ENCODE peak calls at places on chromosomes 7 and 10, in nine cellular contexts. S is heart right ventricle, I is Calu3, T is right lobe of liver, H is fibroblast of mammary gland, M is endothelial cell, Z is PC-9, O is GM23338, U is cardiac fibroblast. J is an unnamed sample.
A peak's percentile ranks its signal among the peaks of the same experiment; 100 is the strongest.

GRCh38 chr10:571643-572042 is 117.8 kb downstream of the DIP2C start:
- DNase-seq in S (no peak), I (no peak), T (no peak), H (peak; percentile 31), M (no peak), Z (no peak), O (no peak), U (no peak), J (no peak)

GRCh38 chr10:76297787-76298281 is 866.4 kb downstream of the LRMDA start:
- DNase-seq in S (no peak), I (no peak), T (no peak), H (no peak), M (no peak), Z (no peak), O (no peak), U (no peak), J (no peak)

GRCh38 chr7:155981703-155982102 is 169.4 kb upstream of the SHH start:
- DNase-seq in S (no peak), I (no peak), T (no peak), H (no peak), M (no peak), Z (no peak), O (no peak), U (no peak), J (no peak)

GRCh38 chr10:47397256-47397655 is 13.2 kb upstream of the ZNF488 start:
- DNase-seq in S (no peak), I (no peak), T (no peak), H (no peak), M (no peak), Z (no peak), O (no peak), U (no peak), J (no peak)

GRCh38 chr10:72574636-72575035 is 51.2 kb downstream of the MICU1 start:
- DNase-seq in S (no peak), I (no peak), T (no peak), H (no peak), M (no peak), Z (no peak), O (no peak), U (no peak), J (no peak)

GRCh38 chr10:126904807-126905686 is at the start of gene DOCK1:
- DNase-seq in S (peak; percentile 73), I (peak; percentile 71), T (peak; percentile 73), H (peak; percentile 60), M (peak; percentile 78), Z (no peak), O (peak; percentile 86), U (peak; percentile 68), J (peak; percentile 86)

GRCh38 chr7:106488465-106488864 is 172.5 kb downstream of the CCDC71L start:
- DNase-seq in S (no peak), I (no peak), T (peak; percentile 71), H (no peak), M (no peak), Z (no peak), O (no peak), U (no peak), J (no peak)

GRCh38 chr7:79502151-79502550 is 48.7 kb upstream of the MAGI2 start:
- DNase-seq in S (no peak), I (no peak), T (no peak), H (no peak), M (no peak), Z (no peak), O (peak; percentile 18), U (no peak), J (no peak)

GRCh38 chr7:149074116-149074885 is 16.2 kb downstream of the ZNF786 start:
- DNase-seq in S (no peak), I (no peak), T (no peak), H (no peak), M (no peak), Z (no peak), O (no peak), U (no peak), J (no peak)

GRCh38 chr10:61896854-61897661 is 4.4 kb upstream of the ARID5B start:
- DNase-seq in S (peak; percentile 56), I (peak; percentile 71), T (peak; percentile 75), H (peak; percentile 89), M (peak; percentile 74), Z (no peak), O (peak; percentile 95), U (peak; percentile 87), J (no peak)

GRCh38 chr7:33590902-33591301 is 314.4 kb upstream of the BMPER start:
- DNase-seq in S (no peak), I (no peak), T (no peak), H (peak; percentile 44), M (no peak), Z (no peak), O (no peak), U (peak; percentile 69), J (no peak)

GRCh38 chr10:77737608-77738007 is 100.0 kb upstream of the KCNMA1 start:
- DNase-seq in S (no peak), I (peak; percentile 28), T (no peak), H (peak; percentile 98), M (no peak), Z (peak; percentile 93), O (no peak), U (peak; percentile 98), J (no peak)

GRCh38 chr7:27130540-27131389 is at the start of gene HOXA4:
- DNase-seq in S (peak; percentile 61), I (no peak), T (peak; percentile 88), H (peak; percentile 81), M (peak; percentile 81), Z (no peak), O (peak; percentile 89), U (peak; percentile 38), J (no peak)

GRCh38 chr7:11128500-11128899 is 154.8 kb downstream of the PHF14 start:
- DNase-seq in S (no peak), I (no peak), T (no peak), H (no peak), M (no peak), Z (no peak), O (peak; percentile 57), U (no peak), J (no peak)

GRCh38 chr7:102834999-102835398 is 77.8 kb upstream of the LRRC17 start:
- DNase-seq in S (no peak), I (no peak), T (no peak), H (peak; percentile 94), M (no peak), Z (peak; percentile 64), O (no peak), U (peak; percentile 92), J (no peak)

GRCh38 chr7:26365077-26365896 is 73.6 kb downstream of the SNX10 start:
- DNase-seq in S (no peak), I (peak; percentile 73), T (no peak), H (peak; percentile 79), M (peak; percentile 49), Z (peak; percentile 74), O (peak; percentile 78), U (peak; percentile 81), J (no peak)

GRCh38 chr7:50589362-50589761 is 24.2 kb upstream of the DDC start:
- DNase-seq in S (no peak), I (no peak), T (no peak), H (no peak), M (no peak), Z (no peak), O (no peak), U (no peak), J (no peak)

GRCh38 chr7:50587737-50588136 is 22.5 kb upstream of the DDC start:
- DNase-seq in S (no peak), I (no peak), T (no peak), H (no peak), M (no peak), Z (no peak), O (no peak), U (no peak), J (no peak)

GRCh38 chr7:50591098-50591479 is 25.9 kb upstream of the DDC start:
- DNase-seq in S (no peak), I (no peak), T (no peak), H (no peak), M (no peak), Z (no peak), O (no peak), U (no peak), J (no peak)

GRCh38 chr7:50590535-50590934 is 25.3 kb upstream of the DDC start:
- DNase-seq in S (no peak), I (no peak), T (no peak), H (no peak), M (no peak), Z (no peak), O (peak; percentile 12), U (no peak), J (no peak)

GRCh38 chr7:50588937-50589336 is 23.7 kb upstream of the DDC start:
- DNase-seq in S (no peak), I (no peak), T (no peak), H (no peak), M (no peak), Z (no peak), O (peak; percentile 75), U (no peak), J (no peak)
- TF ChIP-seq CTCF in S (peak; percentile 10), I (peak; percentile 40), T (no peak), H (peak; percentile 23), M (peak; percentile 36), Z (no peak), O (peak; percentile 44), U (peak; percentile 37), J (peak; percentile 10)

DNA sequence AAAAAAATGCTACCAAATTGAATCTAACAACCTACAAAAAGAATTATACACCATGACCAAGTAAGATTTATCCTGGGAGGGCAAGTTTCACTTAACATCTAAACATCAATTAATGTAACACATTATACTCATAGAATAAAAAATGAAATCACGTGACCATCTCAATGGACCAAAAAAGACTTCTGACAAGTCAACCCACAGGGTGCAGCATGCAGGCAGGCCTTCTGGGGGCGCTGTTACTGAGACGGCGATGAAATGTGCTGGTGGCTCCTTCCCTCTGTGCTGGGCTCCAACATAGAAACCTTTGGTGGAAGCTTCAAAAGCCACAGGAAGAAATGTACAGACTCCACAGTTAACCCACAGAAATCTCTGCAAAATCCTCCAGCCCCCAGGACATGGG is 103.1 kb downstream of the INHBA start:
- DNase-seq in S (no peak), I (peak; percentile 21), T (no peak), H (no peak), M (peak; percentile 22), Z (no peak), O (peak; percentile 78), U (no peak), J (no peak)
- TF ChIP-seq CTCF in S (no peak), I (peak; percentile 30), T (no peak), H (peak; percentile 24), M (peak; percentile 56), Z (no peak), O (peak; percentile 92), U (peak; percentile 26), J (peak; percentile 42)

GRCh38 chr10:5343092-5343491 is 21.7 kb upstream of the UCN3 start:
- DNase-seq in S (no peak), I (no peak), T (no peak), H (no peak), M (no peak), Z (no peak), O (no peak), U (no peak), J (no peak)
- TF ChIP-seq CTCF in S (no peak), I (no peak), T (no peak), H (no peak), M (no peak), Z (no peak), O (no peak), U (no peak), J (no peak)

DNA sequence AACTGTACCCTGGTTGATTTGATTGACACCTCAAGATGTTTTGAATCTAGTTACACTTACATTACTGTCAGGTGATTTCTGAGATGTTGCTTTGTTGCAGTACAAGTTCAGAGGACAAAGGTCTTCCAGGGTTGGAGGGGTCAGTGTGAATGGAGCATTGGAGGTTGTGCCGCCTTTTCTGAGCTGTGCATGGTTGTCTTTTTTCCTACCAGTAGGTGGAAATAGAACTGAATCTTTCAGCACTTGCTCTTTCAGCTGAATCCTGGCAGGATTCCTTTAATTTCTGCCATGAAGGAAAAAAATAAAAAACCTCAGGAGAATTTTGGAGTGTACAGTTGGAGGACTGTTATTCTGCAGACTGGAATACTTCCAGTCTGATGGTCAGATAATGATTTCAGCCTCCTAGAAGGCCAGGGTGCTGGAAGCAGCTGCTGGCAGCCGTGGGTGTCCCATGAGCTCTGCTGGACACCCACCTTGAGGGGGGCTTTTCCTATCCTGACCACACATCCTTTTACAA is 82.7 kb downstream of the PLCE1 start:
- DNase-seq in S (no peak), I (no peak), T (no peak), H (peak; percentile 72), M (no peak), Z (no peak), O (peak; percentile 17), U (peak; percentile 63), J (no peak)
- TF ChIP-seq CTCF in S (peak; percentile 47), I (no peak), T (peak; percentile 61), H (peak; percentile 69), M (peak; percentile 16), Z (peak; percentile 18), O (peak; percentile 26), U (peak; percentile 55), J (peak; percentile 86)